ENCODE peak calls at places on chromosomes 6 and 20, in five cellular contexts. K is GM12878, Y is HepG2, D is A549, M is GM23338. H is an unnamed sample.

GRCh38 chr20:55160022-55160421 is 684.6 kb downstream of the DOK5 start:
- DNase-seq in Y (no peak), M (no peak), K (no peak), D (no peak), H (no peak)

GRCh38 chr6:31795616-31796298 is at the start of gene VARS1:
- DNase-seq in M (peak; percentile 97), K (peak; percentile 62), D (peak; percentile 92), Y (peak; percentile 90), H (peak; percentile 100)

GRCh38 chr6:136566007-136566487 is 15.8 kb upstream of the MAP7 start:
- DNase-seq in K (no peak), D (no peak), Y (no peak), M (no peak), H (peak; percentile 21)

GRCh38 chr6:85135376-85136094 is 314.3 kb upstream of the NT5E start:
- DNase-seq in Y (no peak), M (no peak), D (no peak), K (no peak), H (no peak)

GRCh38 chr6:16698988-16699868 is 62.0 kb downstream of the ATXN1 start:
- DNase-seq in K (no peak), D (no peak), Y (peak; percentile 94), M (no peak), H (no peak)

GRCh38 chr6:100347901-100348550 is 116.7 kb downstream of the SIM1 start:
- DNase-seq in M (no peak), K (no peak), Y (no peak), D (no peak), H (no peak)

GRCh38 chr20:36836591-36837329 is 39.2 kb upstream of the TLDC2 start:
- DNase-seq in Y (peak; percentile 89), K (no peak), M (peak; percentile 96), D (peak; percentile 87), H (peak; percentile 78)

GRCh38 chr6:116070990-116071389 is 10.3 kb upstream of the FRK start:
- DNase-seq in M (no peak), K (no peak), D (peak; percentile 21), Y (peak; percentile 70), H (no peak)

GRCh38 chr6:156953125-156953477 is 175.9 kb downstream of the ARID1B start:
- DNase-seq in D (no peak), M (no peak), Y (no peak), K (no peak), H (no peak)

GRCh38 chr6:65711531-65711930 is 4.5 kb upstream of the EYS start:
- DNase-seq in K (no peak), Y (no peak), M (no peak), D (no peak), H (no peak)

GRCh38 chr6:324116-324728 is 31.9 kb downstream of the DUSP22 start:
- DNase-seq in Y (no peak), K (no peak), D (no peak), M (no peak), H (no peak)

GRCh38 chr6:88982720-88983119 is 19.3 kb upstream of the RNGTT start:
- DNase-seq in M (peak; percentile 78), D (peak; percentile 53), K (peak; percentile 19), Y (peak; percentile 55), H (peak; percentile 39)

GRCh38 chr6:31907158-31907813 is 5.4 kb upstream of the ZBTB12 start:
- DNase-seq in D (peak; percentile 28), Y (peak; percentile 86), K (no peak), M (no peak), H (no peak)

GRCh38 chr20:47139934-47140333 is 216.6 kb downstream of the ZMYND8 start:
- DNase-seq in K (no peak), Y (peak; percentile 38), M (no peak), D (peak; percentile 59), H (no peak)

GRCh38 chr20:54643761-54644160 is 168.4 kb downstream of the DOK5 start:
- DNase-seq in Y (no peak), K (no peak), D (no peak), M (no peak), H (no peak)

GRCh38 chr6:64553414-64553813 is 917.8 kb downstream of the PHF3 start:
- DNase-seq in Y (no peak), D (no peak), M (no peak), K (no peak), H (no peak)

GRCh38 chr20:8876381-8876780 is 192.5 kb upstream of the PLCB4 start:
- DNase-seq in K (no peak), D (no peak), Y (no peak), M (no peak), H (no peak)

GRCh38 chr6:40754481-40755045 is 167.4 kb upstream of the LRFN2 start:
- DNase-seq in Y (no peak), M (peak; percentile 53), D (no peak), K (no peak), H (no peak)
- TF ChIP-seq JUNB in Y (no peak), M (no peak), D (no peak), K (no peak), H (no peak)

GRCh38 chr6:44096615-44097014 is 30.6 kb downstream of the MRPL14 start:
- DNase-seq in K (peak; percentile 27), Y (peak; percentile 77), M (peak; percentile 74), D (peak; percentile 58), H (peak; percentile 57)

GRCh38 chr6:44093066-44093465 is 34.2 kb downstream of the MRPL14 start:
- DNase-seq in Y (no peak), M (no peak), D (no peak), K (no peak), H (no peak)

GRCh38 chr6:44094403-44095242 is 32.6 kb downstream of the MRPL14 start:
- DNase-seq in M (no peak), Y (peak; percentile 93), K (no peak), D (no peak), H (no peak)

GRCh38 chr6:44092312-44092884 is 34.9 kb downstream of the MRPL14 start:
- DNase-seq in K (no peak), D (no peak), M (no peak), Y (peak; percentile 91), H (no peak)

GRCh38 chr6:44093750-44094402 is 33.4 kb downstream of the MRPL14 start:
- DNase-seq in Y (no peak), M (no peak), D (no peak), K (no peak), H (no peak)
- TF ChIP-seq JUNB in Y (no peak), M (no peak), D (no peak), K (no peak), H (no peak)

GRCh38 chr6:38354033-38354373 is 285.7 kb downstream of the BTBD9 start:
- DNase-seq in K (no peak), D (no peak), M (no peak), Y (no peak), H (no peak)

GRCh38 chr6:38353310-38354032 is 286.3 kb downstream of the BTBD9 start:
- DNase-seq in D (no peak), M (no peak), Y (no peak), K (no peak), H (no peak)

GRCh38 chr6:38354905-38355304 is 284.8 kb downstream of the BTBD9 start:
- DNase-seq in D (no peak), M (no peak), Y (no peak), K (peak; percentile 17), H (no peak)

GRCh38 chr6:38350882-38351281 is 288.8 kb downstream of the BTBD9 start:
- DNase-seq in K (no peak), D (no peak), Y (no peak), M (peak; percentile 22), H (no peak)

GRCh38 chr6:38352636-38353035 is 287.1 kb downstream of the BTBD9 start:
- DNase-seq in D (no peak), K (no peak), M (no peak), Y (no peak), H (no peak)
- TF ChIP-seq JUNB in D (no peak), K (no peak), M (no peak), Y (no peak), H (no peak)

GRCh38 chr6:41228616-41229015 is 467 bp downstream of the TREML4 start:
- DNase-seq in D (peak; percentile 37), K (no peak), M (peak; percentile 52), Y (no peak), H (peak; percentile 30)
- TF ChIP-seq JUNB in D (no peak), K (no peak), M (no peak), Y (no peak), H (no peak)

GRCh38 chr20:25481235-25481917 is 73.9 kb downstream of the GINS1 start:
- DNase-seq in M (no peak), K (no peak), D (no peak), Y (no peak), H (no peak)
- TF ChIP-seq JUNB in M (no peak), K (no peak), D (no peak), Y (no peak), H (no peak)

DNA sequence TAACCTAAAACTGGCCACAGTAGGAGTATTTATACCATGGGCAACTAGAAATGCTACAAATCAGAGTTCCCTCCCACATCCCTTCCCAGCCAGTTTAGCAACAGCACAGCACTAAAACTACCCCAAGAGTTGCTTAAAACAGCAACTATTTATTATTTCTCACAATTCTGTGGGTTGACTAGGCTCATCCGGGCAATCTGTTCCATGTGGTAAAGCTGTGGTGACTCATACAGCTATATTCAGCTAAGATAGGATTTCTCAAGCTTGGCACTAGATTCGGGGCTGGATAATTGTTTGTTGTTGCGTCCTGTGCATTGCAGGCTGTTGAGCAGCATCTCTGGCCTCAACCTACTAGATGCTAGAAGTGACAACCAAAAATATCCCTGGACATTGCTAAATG is 8.6 kb upstream of the HECA start:
- DNase-seq in K (no peak), Y (no peak), M (no peak), D (no peak), H (no peak)
- TF ChIP-seq JUNB in K (no peak), Y (no peak), M (no peak), D (no peak), H (no peak)

GRCh38 chr6:169853196-169854082 is 102.0 kb downstream of the ERMARD start:
- DNase-seq in K (no peak), D (no peak), M (no peak), Y (no peak), H (no peak)

GRCh38 chr6:169852504-169853195 is 101.2 kb downstream of the ERMARD start:
- DNase-seq in K (no peak), Y (no peak), D (no peak), M (no peak), H (no peak)

GRCh38 chr6:169851641-169852503 is 100.5 kb downstream of the ERMARD start:
- DNase-seq in M (no peak), D (no peak), Y (no peak), K (no peak), H (no peak)

GRCh38 chr6:169854813-169855212 is 103.4 kb downstream of the ERMARD start:
- DNase-seq in Y (no peak), D (no peak), M (no peak), K (no peak), H (no peak)

GRCh38 chr6:169854083-169854725 is 102.8 kb downstream of the ERMARD start:
- DNase-seq in K (no peak), D (no peak), Y (no peak), M (no peak), H (no peak)
- TF ChIP-seq JUNB in K (no peak), D (no peak), Y (no peak), M (no peak), H (no peak)

H was measured in K562.